ENCODE peak calls at places on chromosomes 5 and 9, in six cellular contexts. P is H1, E is HCT116, N is HepG2, Q is GM12878, T is K562. O is an unnamed sample.

GRCh38 chr9:80467632-80468031 is 895.9 kb downstream of the TLE4 start:
- DNase-seq in P (no peak), E (no peak), N (no peak), Q (no peak), T (no peak), O (no peak)

GRCh38 chr9:82799300-82799699 is 263.6 kb downstream of the RASEF start:
- DNase-seq in P (no peak), E (no peak), N (no peak), Q (no peak), T (no peak), O (no peak)

GRCh38 chr5:133828727-133829126 is 139.7 kb downstream of the C5orf15 start:
- DNase-seq in P (no peak), E (no peak), N (no peak), Q (no peak), T (no peak), O (no peak)

GRCh38 chr5:54175-54730 is 37.7 kb upstream of the PLEKHG4B start:
- DNase-seq in P (no peak), E (no peak), N (no peak), Q (no peak), T (no peak), O (no peak)

GRCh38 chr5:75335952-75336624 is 932 bp upstream of the HMGCR start:
- DNase-seq in P (no peak), E (peak; percentile 73), N (peak; percentile 81), Q (peak; percentile 32), T (peak; percentile 18), O (peak; percentile 30)

GRCh38 chr9:71519098-71519497 is 249.2 kb downstream of the CEMIP2 start:
- DNase-seq in P (no peak), E (no peak), N (no peak), Q (no peak), T (no peak), O (no peak)

GRCh38 chr5:4226565-4226964 is 630.9 kb downstream of the IRX1 start:
- DNase-seq in P (no peak), E (no peak), N (no peak), Q (no peak), T (no peak), O (no peak)

GRCh38 chr9:72022846-72023245 is 37.6 kb downstream of the C9orf57 start:
- DNase-seq in P (no peak), E (no peak), N (no peak), Q (no peak), T (no peak), O (no peak)

GRCh38 chr5:102865171-102865509 is 110.0 kb downstream of the PAM start:
- DNase-seq in P (no peak), E (peak; percentile 49), N (no peak), Q (no peak), T (no peak), O (no peak)

GRCh38 chr5:101678494-101679193 is 617.4 kb downstream of the SLCO4C1 start:
- DNase-seq in P (peak; percentile 92), E (peak; percentile 59), N (peak; percentile 52), Q (peak; percentile 7), T (peak; percentile 18), O (peak; percentile 72)

GRCh38 chr9:127931092-127931881 is 710 bp upstream of the PIP5KL1 start:
- DNase-seq in P (peak; percentile 64), E (no peak), N (peak; percentile 50), Q (no peak), T (peak; percentile 61), O (no peak)

GRCh38 chr9:87310827-87311564 is 186.7 kb upstream of the DAPK1 start:
- DNase-seq in P (no peak), E (no peak), N (no peak), Q (no peak), T (no peak), O (no peak)

GRCh38 chr9:72025956-72026355 is 34.5 kb downstream of the C9orf57 start:
- DNase-seq in P (no peak), E (no peak), N (no peak), Q (no peak), T (no peak), O (no peak)

GRCh38 chr9:23608456-23608855 is 217.6 kb downstream of the ELAVL2 start:
- DNase-seq in P (no peak), E (no peak), N (no peak), Q (no peak), T (no peak), O (no peak)

GRCh38 chr9:96015876-96016686 is 140.6 kb downstream of the ERCC6L2 start:
- DNase-seq in P (no peak), E (no peak), N (no peak), Q (peak; percentile 9), T (no peak), O (no peak)

GRCh38 chr5:115648072-115648471 is 22.2 kb upstream of the TMED7 start:
- DNase-seq in P (no peak), E (no peak), N (no peak), Q (no peak), T (no peak), O (no peak)

GRCh38 chr5:68848086-68848485 is 245.7 kb upstream of the SLC30A5 start:
- DNase-seq in P (no peak), E (no peak), N (no peak), Q (no peak), T (no peak), O (no peak)

GRCh38 chr5:43041131-43041668 is 1.1 kb upstream of the ANXA2R start:
- DNase-seq in P (no peak), E (no peak), N (no peak), Q (no peak), T (no peak), O (no peak)

GRCh38 chr5:121628783-121629182 is 222.9 kb upstream of the FTMT start:
- DNase-seq in P (no peak), E (no peak), N (no peak), Q (no peak), T (no peak), O (peak; percentile 30)

GRCh38 chr5:92641031-92641962 is 939.7 kb downstream of the NR2F1-AS1 start:
- DNase-seq in P (no peak), E (peak; percentile 52), N (peak; percentile 79), Q (no peak), T (no peak), O (no peak)

GRCh38 chr9:85547574-85547973 is 194.2 kb downstream of the AGTPBP1 start:
- DNase-seq in P (no peak), E (no peak), N (no peak), Q (no peak), T (no peak), O (no peak)

DNA sequence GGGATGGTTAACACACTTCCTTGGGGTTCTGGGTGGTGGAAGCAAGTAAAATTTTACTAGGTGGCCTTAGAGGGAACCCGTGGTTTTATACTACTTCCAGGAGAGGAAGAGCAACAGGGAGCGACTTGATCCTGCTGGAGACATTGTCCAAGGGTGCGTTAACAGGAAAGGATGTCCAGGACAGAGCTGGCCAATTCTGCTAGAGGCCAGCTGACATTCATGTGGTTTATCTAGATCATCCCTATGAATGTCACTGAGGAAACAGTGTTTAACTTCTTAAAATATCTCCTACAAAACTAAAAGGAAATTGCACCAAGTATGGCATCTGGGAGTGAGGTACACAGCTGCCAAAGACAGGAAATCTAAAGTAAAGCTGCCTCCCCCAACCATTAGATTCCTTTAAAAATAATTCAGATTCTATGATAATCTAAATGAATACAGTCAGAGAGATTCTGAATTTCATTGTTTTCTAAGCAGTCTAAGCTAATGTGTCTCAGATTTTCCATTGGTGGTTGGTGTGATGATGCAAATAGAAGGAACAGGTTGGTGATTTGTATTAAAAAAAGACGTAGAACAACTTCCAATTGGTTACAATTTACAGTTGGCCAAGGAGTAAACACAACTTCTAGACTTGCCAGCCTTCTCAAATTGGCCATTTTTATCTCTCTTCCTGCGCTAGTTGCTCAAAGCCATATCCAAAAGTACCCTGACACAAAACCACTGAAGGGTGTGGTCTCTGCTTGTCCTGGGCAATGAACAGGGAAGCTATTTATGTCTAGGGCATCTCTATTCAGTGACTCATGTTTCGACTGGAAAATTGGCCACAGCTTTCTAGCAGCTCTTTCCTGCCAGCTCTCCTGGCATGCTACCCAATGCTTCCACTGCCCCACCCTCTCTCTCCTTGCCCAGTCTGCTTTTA is 574.7 kb upstream of the MEF2C start:
- DNase-seq in P (no peak), E (peak; percentile 86), N (no peak), Q (no peak), T (no peak), O (no peak)
- TF ChIP-seq JUND in P (no peak), E (peak; percentile 84), N (no peak), Q (no peak), T (no peak), O (no peak)

GRCh38 chr9:69442486-69442885 is 117.5 kb downstream of the ENTREP1 start:
- DNase-seq in P (no peak), E (no peak), N (no peak), Q (no peak), T (no peak), O (no peak)

GRCh38 chr9:69444791-69445190 is 119.8 kb downstream of the ENTREP1 start:
- DNase-seq in P (no peak), E (no peak), N (no peak), Q (no peak), T (no peak), O (no peak)

GRCh38 chr9:69446496-69446895 is 121.5 kb downstream of the ENTREP1 start:
- DNase-seq in P (no peak), E (no peak), N (no peak), Q (no peak), T (no peak), O (no peak)

GRCh38 chr9:69443178-69443577 is 118.2 kb downstream of the ENTREP1 start:
- DNase-seq in P (no peak), E (no peak), N (no peak), Q (no peak), T (no peak), O (no peak)

DNA sequence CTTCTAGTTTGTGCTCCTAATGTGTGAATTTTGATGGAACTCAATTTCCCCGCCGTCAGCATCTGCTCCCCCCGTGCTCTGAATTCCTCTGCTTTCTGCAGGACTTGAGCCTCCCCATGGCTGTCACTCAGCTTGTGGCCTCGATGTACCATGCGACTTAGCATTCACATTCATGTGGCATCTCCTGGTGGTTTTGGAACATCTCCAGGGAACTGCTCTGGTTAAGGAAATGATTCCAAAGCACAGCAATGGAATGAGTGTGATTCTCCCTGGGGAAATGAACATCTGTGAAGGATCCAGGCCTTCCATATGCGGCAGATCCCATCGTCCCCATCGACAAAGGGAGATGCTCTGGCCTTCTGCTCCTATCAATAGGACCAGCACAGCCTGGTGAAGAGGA is 119.0 kb downstream of the ENTREP1 start:
- DNase-seq in P (no peak), E (no peak), N (no peak), Q (no peak), T (no peak), O (no peak)
- TF ChIP-seq JUND in P (no peak), E (no peak), N (no peak), Q (no peak), T (no peak), O (no peak)

GRCh38 chr5:150107909-150108447 is 21.6 kb upstream of the CSF1R start:
- DNase-seq in P (no peak), E (no peak), N (no peak), Q (no peak), T (peak; percentile 7), O (no peak)
- TF ChIP-seq JUND in P (no peak), E (no peak), N (no peak), Q (no peak), T (no peak), O (no peak)

GRCh38 chr5:137304227-137304874 is 194.8 kb downstream of the SPOCK1 start:
- DNase-seq in P (no peak), E (no peak), N (no peak), Q (no peak), T (no peak), O (peak; percentile 65)
- TF ChIP-seq JUND in P (no peak), E (no peak), N (no peak), Q (no peak), T (no peak), O (no peak)